ENCODE peak calls at places on chromosomes 4 and X, in ten cellular contexts. H, U, A, B, T, P, L, M, I and O are unnamed samples.

GRCh38 chrX:53445977-53446376 is 11.8 kb upstream of the HSD17B10 start:
- DNase-seq in H (no peak), U (no peak), A (no peak), B (no peak), T (no peak), P (peak), L (peak), M (no peak), I (peak), O (no peak)

GRCh38 chr4:187798385-187798784 is 197.2 kb upstream of the ZFP42 start:
- DNase-seq in H (no peak), U (no peak), A (no peak), B (no peak), T (no peak), P (no peak), L (no peak), M (no peak), I (no peak), O (no peak)

GRCh38 chrX:47482512-47483309 is at the start of gene ZNF41:
- DNase-seq in H (peak), U (peak), A (peak), B (peak), T (peak), P (peak), L (peak), M (peak), I (peak), O (peak)

GRCh38 chr4:86117781-86118302 is 242.0 kb downstream of the MAPK10 start:
- DNase-seq in H (no peak), U (no peak), A (no peak), B (no peak), T (no peak), P (no peak), L (no peak), M (no peak), I (peak), O (no peak)

GRCh38 chr4:37463033-37463432 is 218.5 kb downstream of the NWD2 start:
- DNase-seq in H (no peak), U (no peak), A (no peak), B (no peak), T (no peak), P (no peak), L (no peak), M (no peak), I (no peak), O (no peak)

GRCh38 chr4:150518559-150518958 is 63.4 kb upstream of the MAB21L2 start:
- DNase-seq in H (no peak), U (no peak), A (no peak), B (no peak), T (no peak), P (no peak), L (no peak), M (no peak), I (peak), O (no peak)

GRCh38 chr4:130478406-130478805 is 1382.5 kb downstream of the C4orf33 start:
- DNase-seq in H (no peak), U (no peak), A (no peak), B (no peak), T (no peak), P (no peak), L (no peak), M (no peak), I (no peak), O (no peak)

GRCh38 chr4:118732591-118733330 is 47.6 kb downstream of the METTL14 start:
- DNase-seq in H (no peak), U (no peak), A (no peak), B (no peak), T (no peak), P (no peak), L (no peak), M (no peak), I (peak), O (no peak)

GRCh38 chr4:119646347-119647071 is 17.9 kb upstream of the PDE5A start:
- DNase-seq in H (no peak), U (no peak), A (no peak), B (no peak), T (no peak), P (no peak), L (no peak), M (peak), I (peak), O (no peak)

GRCh38 chr4:85084371-85085170 is 118.1 kb upstream of the WDFY3 start:
- DNase-seq in H (peak), U (no peak), A (no peak), B (no peak), T (no peak), P (peak), L (peak), M (no peak), I (peak), O (no peak)

GRCh38 chr4:174561556-174561955 is 39.3 kb upstream of the HPGD start:
- DNase-seq in H (no peak), U (no peak), A (no peak), B (no peak), T (no peak), P (no peak), L (no peak), M (no peak), I (no peak), O (no peak)

GRCh38 chr4:83757121-83757621 is 221.3 kb downstream of the GPAT3 start:
- DNase-seq in H (no peak), U (no peak), A (no peak), B (no peak), T (no peak), P (peak), L (no peak), M (no peak), I (peak), O (no peak)

GRCh38 chr4:174222266-174222872 is 61.1 kb downstream of the FBXO8 start:
- DNase-seq in H (no peak), U (no peak), A (no peak), B (no peak), T (no peak), P (peak), L (peak), M (no peak), I (peak), O (no peak)

GRCh38 chr4:7199129-7199725 is 6.9 kb downstream of the SORCS2 start:
- DNase-seq in H (no peak), U (no peak), A (no peak), B (no peak), T (no peak), P (no peak), L (no peak), M (no peak), I (no peak), O (no peak)

GRCh38 chrX:37594755-37595382 is 23.4 kb downstream of the LANCL3 start:
- DNase-seq in H (no peak), U (no peak), A (no peak), B (no peak), T (no peak), P (no peak), L (no peak), M (no peak), I (no peak), O (no peak)

GRCh38 chr4:149914101-149914500 is 98.5 kb upstream of the IQCM start:
- DNase-seq in H (no peak), U (no peak), A (no peak), B (no peak), T (no peak), P (no peak), L (no peak), M (no peak), I (no peak), O (no peak)

GRCh38 chr4:177008071-177008835 is 215.5 kb upstream of the VEGFC start:
- DNase-seq in H (no peak), U (no peak), A (no peak), B (no peak), T (no peak), P (no peak), L (no peak), M (no peak), I (peak), O (no peak)

GRCh38 chr4:77152421-77152820 is 4.6 kb upstream of the CCNG2 start:
- DNase-seq in H (no peak), U (no peak), A (no peak), B (no peak), T (no peak), P (no peak), L (peak), M (no peak), I (no peak), O (no peak)

GRCh38 chr4:22514001-22514400 is 1.9 kb downstream of the ADGRA3 start:
- DNase-seq in H (no peak), U (no peak), A (no peak), B (no peak), T (no peak), P (no peak), L (no peak), M (no peak), I (peak), O (no peak)

GRCh38 chr4:128954941-128955340 is 138.4 kb downstream of the SCLT1 start:
- DNase-seq in H (no peak), U (no peak), A (no peak), B (no peak), T (no peak), P (no peak), L (no peak), M (no peak), I (no peak), O (no peak)

GRCh38 chr4:1711906-1712215 is 258 bp downstream of the SLBP start:
- DNase-seq in H (no peak), U (peak), A (no peak), B (no peak), T (no peak), P (peak), L (no peak), M (no peak), I (no peak), O (no peak)

GRCh38 chrX:72306085-72306801 is 529 bp upstream of the CITED1 start:
- DNase-seq in H (no peak), U (no peak), A (no peak), B (no peak), T (no peak), P (peak), L (peak), M (no peak), I (no peak), O (no peak)

GRCh38 chrX:1448793-1449580 is 3.7 kb downstream of the ASMTL start:
- DNase-seq in H (no peak), U (no peak), A (peak), B (no peak), T (no peak), P (no peak), L (no peak), M (no peak), I (no peak), O (no peak)

GRCh38 chrX:40299502-40300118 is 201.9 kb upstream of the BCOR start:
- DNase-seq in H (peak), U (no peak), A (no peak), B (no peak), T (no peak), P (no peak), L (no peak), M (no peak), I (no peak), O (no peak)

GRCh38 chr4:17552427-17552826 is 24.6 kb upstream of the LAP3 start:
- DNase-seq in H (no peak), U (no peak), A (no peak), B (no peak), T (no peak), P (no peak), L (no peak), M (no peak), I (no peak), O (no peak)

GRCh38 chr4:1577818-1578217 is 106.3 kb downstream of the FAM53A start:
- DNase-seq in H (no peak), U (no peak), A (no peak), B (no peak), T (no peak), P (no peak), L (no peak), M (no peak), I (no peak), O (no peak)

GRCh38 chr4:84870398-84871163 is 95.9 kb downstream of the WDFY3 start:
- DNase-seq in H (no peak), U (no peak), A (no peak), B (no peak), T (no peak), P (no peak), L (peak), M (no peak), I (peak), O (no peak)

GRCh38 chrX:131764224-131764623 is 220.3 kb downstream of the OR13H1 start:
- DNase-seq in H (no peak), U (no peak), A (no peak), B (no peak), T (no peak), P (no peak), L (no peak), M (no peak), I (peak), O (no peak)

GRCh38 chr4:188023682-188024081 is 28.1 kb downstream of the ZFP42 start:
- DNase-seq in H (no peak), U (no peak), A (no peak), B (no peak), T (no peak), P (no peak), L (no peak), M (no peak), I (no peak), O (no peak)

GRCh38 chrX:103100484-103100883 is 7.5 kb upstream of the NXF3 start:
- DNase-seq in H (no peak), U (no peak), A (no peak), B (no peak), T (no peak), P (no peak), L (no peak), M (no peak), I (no peak), O (no peak)

GRCh38 chrX:17644001-17644400 is 93.3 kb upstream of the SCML1 start:
- DNase-seq in H (no peak), U (no peak), A (no peak), B (no peak), T (no peak), P (no peak), L (no peak), M (no peak), I (no peak), O (no peak)

GRCh38 chr4:98793658-98794057 is 135.2 kb upstream of the TSPAN5 start:
- DNase-seq in H (no peak), U (no peak), A (no peak), B (no peak), T (no peak), P (no peak), L (no peak), M (no peak), I (no peak), O (no peak)

GRCh38 chr4:6825403-6825802 is 42.9 kb downstream of the KIAA0232 start:
- DNase-seq in H (no peak), U (no peak), A (no peak), B (no peak), T (no peak), P (no peak), L (no peak), M (no peak), I (no peak), O (no peak)

GRCh38 chr4:6917445-6918241 is 8.0 kb downstream of the TBC1D14 start:
- DNase-seq in H (peak), U (no peak), A (peak), B (no peak), T (no peak), P (peak), L (peak), M (no peak), I (no peak), O (no peak)

GRCh38 chrX:97290199-97290598 is 406.5 kb downstream of the RPA4 start:
- DNase-seq in H (no peak), U (no peak), A (no peak), B (no peak), T (no peak), P (no peak), L (no peak), M (no peak), I (no peak), O (no peak)

GRCh38 chr4:53576676-53577372 is 14.5 kb downstream of the LNX1 start:
- DNase-seq in H (no peak), U (no peak), A (no peak), B (no peak), T (no peak), P (no peak), L (no peak), M (no peak), I (no peak), O (no peak)